ENCODE peak calls at places on chromosomes 3 and 15, in six cellular contexts. P is H54; V is stimulated activated CD4-positive, alpha-beta T cell treated with anti-CD3 and anti-CD28 coated beads, Interleukin-1b, Interleukin-23, amount 100 ng/mL, for 48 hours; F is activated CD8-positive, alpha-beta T cell treated with anti-CD3 and anti-CD28 coated beads, Interleukin-2, amount 10 ng/mL, durations not matched to agents 7 days and 5 days; Y is neural crest cell; Q is activated naive CD4-positive, alpha-beta T cell treated with Interleukin-2 at 50 U/mL for 16 hours. O is an unnamed sample.

GRCh38 chr3:126021224-126021623 is 52.2 kb downstream of the ROPN1B start:
- DNase-seq in P (no peak), V (no peak), F (no peak), Y (no peak), Q (no peak), O (no peak)

GRCh38 chr15:31278056-31278445 is 48.6 kb upstream of the KLF13 start:
- DNase-seq in P (no peak), V (no peak), F (peak), Y (no peak), Q (no peak), O (no peak)

GRCh38 chr3:97612632-97613031 is 151.9 kb upstream of the ARL6 start:
- DNase-seq in P (no peak), V (no peak), F (no peak), Y (no peak), Q (no peak), O (no peak)

GRCh38 chr15:23447107-23447500 is at the start of gene GOLGA6L2:
- DNase-seq in P (peak), V (peak), F (no peak), Y (no peak), Q (no peak), O (no peak)

GRCh38 chr15:98035577-98036010 is 75.1 kb downstream of the ARRDC4 start:
- DNase-seq in P (no peak), V (no peak), F (no peak), Y (no peak), Q (no peak), O (no peak)

GRCh38 chr3:122357828-122358617 is 25.0 kb downstream of the MIX23 start:
- DNase-seq in P (no peak), V (no peak), F (no peak), Y (no peak), Q (no peak), O (no peak)

GRCh38 chr3:50161320-50161719 is 6.2 kb downstream of the SEMA3F start:
- DNase-seq in P (no peak), V (no peak), F (no peak), Y (no peak), Q (no peak), O (no peak)

GRCh38 chr3:99482191-99482590 is 156.2 kb upstream of the COL8A1 start:
- DNase-seq in P (no peak), V (no peak), F (no peak), Y (no peak), Q (no peak), O (no peak)

GRCh38 chr3:187616307-187616939 is 53.8 kb downstream of the SST start:
- DNase-seq in P (peak), V (peak), F (peak), Y (peak), Q (peak), O (peak)

GRCh38 chr15:27070816-27071215 is 99.8 kb downstream of the GABRG3 start:
- DNase-seq in P (no peak), V (no peak), F (no peak), Y (no peak), Q (no peak), O (no peak)

GRCh38 chr3:17805461-17805940 is 63.1 kb upstream of the TBC1D5 start:
- DNase-seq in P (no peak), V (no peak), F (no peak), Y (no peak), Q (no peak), O (no peak)

GRCh38 chr15:25683415-25683814 is 179.7 kb downstream of the ATP10A start:
- DNase-seq in P (no peak), V (no peak), F (no peak), Y (no peak), Q (no peak), O (no peak)

GRCh38 chr15:80155001-80155377 is 2.2 kb downstream of the FAH start:
- DNase-seq in P (no peak), V (no peak), F (no peak), Y (no peak), Q (no peak), O (peak)

GRCh38 chr3:138829886-138830510 is 4.7 kb downstream of the PIK3CB start:
- DNase-seq in P (no peak), V (no peak), F (no peak), Y (no peak), Q (no peak), O (no peak)

GRCh38 chr3:101377796-101378195 is 57.4 kb upstream of the IMPG2 start:
- DNase-seq in P (no peak), V (no peak), F (no peak), Y (no peak), Q (no peak), O (no peak)

GRCh38 chr3:177460100-177460499 is 262.8 kb upstream of the TBL1XR1 start:
- DNase-seq in P (no peak), V (no peak), F (no peak), Y (no peak), Q (no peak), O (no peak)

GRCh38 chr3:13710251-13710650 is 161.3 kb downstream of the FBLN2 start:
- DNase-seq in P (no peak), V (no peak), F (peak), Y (no peak), Q (no peak), O (no peak)

GRCh38 chr15:76840830-76841460 is 64.2 kb downstream of the SCAPER start:
- DNase-seq in P (no peak), V (no peak), F (no peak), Y (no peak), Q (no peak), O (peak)

GRCh38 chr3:149638401-149639092 is 19.3 kb downstream of the WWTR1 start:
- DNase-seq in P (no peak), V (no peak), F (no peak), Y (peak), Q (no peak), O (no peak)

GRCh38 chr3:134839990-134840389 is 44.9 kb downstream of the EPHB1 start:
- DNase-seq in P (no peak), V (no peak), F (no peak), Y (no peak), Q (no peak), O (peak)

GRCh38 chr3:32097768-32098167 is 8.7 kb upstream of the GPD1L start:
- DNase-seq in P (no peak), V (no peak), F (no peak), Y (no peak), Q (no peak), O (no peak)

GRCh38 chr15:71125831-71126453 is 10.7 kb downstream of the THSD4 start:
- DNase-seq in P (no peak), V (no peak), F (no peak), Y (no peak), Q (no peak), O (no peak)

GRCh38 chr3:43294975-43295374 is 8.6 kb downstream of the SNRK start:
- DNase-seq in P (no peak), V (no peak), F (no peak), Y (no peak), Q (no peak), O (no peak)

GRCh38 chr3:188583476-188584161 is 429.7 kb downstream of the LPP start:
- DNase-seq in P (no peak), V (peak), F (no peak), Y (no peak), Q (peak), O (no peak)

GRCh38 chr15:70974004-70974832 is 81.6 kb downstream of the LRRC49 start:
- DNase-seq in P (peak), V (no peak), F (no peak), Y (no peak), Q (no peak), O (peak)